ENCODE peak calls at places on chromosomes 3 and 15, in seven cellular contexts. Z, Q, R, V, U, D and M are unnamed samples.

GRCh38 chr15:48427960-48428547 is 96.8 kb downstream of the DUT start:
- DNase-seq in Z (no peak), D (peak), R (no peak), V (no peak), U (no peak), Q (no peak), M (no peak)

GRCh38 chr3:63800097-63800496 is 19.0 kb upstream of the C3orf49 start:
- DNase-seq in V (no peak), Z (no peak), Q (no peak), U (no peak), D (no peak), R (no peak), M (no peak)

GRCh38 chr3:120113128-120114116 is 19.2 kb upstream of the GSK3B start:
- DNase-seq in R (no peak), V (peak), U (no peak), D (peak), Z (no peak), Q (no peak), M (no peak)

GRCh38 chr3:111758642-111759041 is 100.4 kb upstream of the PHLDB2 start:
- DNase-seq in R (no peak), Q (no peak), V (no peak), D (no peak), Z (no peak), U (no peak), M (peak)

GRCh38 chr3:165192610-165193192 is 3.5 kb downstream of the SLITRK3 start:
- DNase-seq in Q (peak), D (no peak), Z (no peak), R (peak), V (no peak), U (no peak), M (no peak)

GRCh38 chr15:70742928-70743327 is 20.4 kb downstream of the UACA start:
- DNase-seq in Z (no peak), Q (no peak), U (no peak), R (no peak), V (no peak), D (no peak), M (no peak)

GRCh38 chr3:43620953-43621405 is 832 bp downstream of the ANO10 start:
- DNase-seq in D (no peak), V (no peak), Q (no peak), R (no peak), U (no peak), Z (no peak), M (no peak)

GRCh38 chr3:127065561-127066270 is 82.8 kb downstream of the PLXNA1 start:
- DNase-seq in Q (no peak), D (no peak), U (no peak), Z (no peak), R (no peak), V (no peak), M (no peak)

GRCh38 chr3:172201136-172201989 is 162.0 kb downstream of the FNDC3B start:
- DNase-seq in U (no peak), D (peak), V (peak), R (no peak), Z (no peak), Q (peak), M (no peak)

GRCh38 chr15:68272797-68273271 is 4.7 kb upstream of the FEM1B start:
- DNase-seq in Z (no peak), U (no peak), R (no peak), Q (no peak), V (no peak), D (no peak), M (no peak)

GRCh38 chr3:158791259-158791920 is 10.5 kb upstream of the MFSD1 start:
- DNase-seq in V (no peak), Z (no peak), Q (no peak), R (no peak), U (peak), D (no peak), M (peak)

GRCh38 chr3:125331243-125331642 is 43.9 kb downstream of the ZNF148 start:
- DNase-seq in R (no peak), Z (no peak), U (no peak), V (no peak), Q (no peak), D (no peak), M (no peak)

GRCh38 chr15:57527382-57528091 is 64.2 kb upstream of the MYZAP start:
- DNase-seq in U (peak), D (peak), Z (no peak), V (no peak), Q (no peak), R (peak), M (peak)

GRCh38 chr3:117217837-117218236 is 508.3 kb downstream of the TUSC7 start:
- DNase-seq in V (no peak), Q (no peak), D (no peak), U (no peak), Z (no peak), R (no peak), M (no peak)

GRCh38 chr3:123066599-123066895 is 278 bp upstream of the PDIA5 start:
- DNase-seq in V (no peak), R (no peak), U (no peak), Q (no peak), D (no peak), Z (no peak), M (no peak)
- TF ChIP-seq CTCF in V (no peak), R (no peak), U (no peak), Q (no peak), D (no peak), Z (no peak), M (no peak)

GRCh38 chr3:189839576-189839975 is 208.4 kb downstream of the TP63 start:
- DNase-seq in D (no peak), U (no peak), Z (no peak), R (no peak), Q (no peak), V (no peak), M (no peak)
- TF ChIP-seq CTCF in D (no peak), U (no peak), Z (no peak), R (no peak), Q (no peak), V (no peak), M (no peak)

DNA sequence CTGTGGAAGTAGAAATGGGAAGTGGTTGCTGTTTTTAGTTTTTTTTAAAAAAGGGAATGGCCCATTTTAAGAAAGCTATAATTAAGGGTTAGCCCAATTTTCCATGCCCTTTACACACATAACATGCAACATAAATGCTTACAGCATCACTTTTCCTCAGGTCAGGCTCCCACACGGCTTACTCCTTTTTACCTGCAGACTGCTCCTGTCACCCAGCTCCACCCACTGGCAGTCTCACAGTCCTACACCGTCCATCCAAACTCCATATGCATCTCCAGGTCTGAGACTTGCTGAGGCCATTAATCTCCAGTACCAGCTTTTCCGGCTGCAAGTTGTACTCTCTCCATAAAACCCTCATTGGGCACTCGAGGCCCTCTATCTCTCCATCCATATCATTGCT is 19.7 kb downstream of the MORC1 start:
- DNase-seq in V (no peak), U (no peak), R (no peak), Q (no peak), Z (no peak), D (no peak), M (peak)
- TF ChIP-seq CTCF in V (no peak), U (no peak), R (peak), Q (no peak), Z (no peak), D (no peak), M (no peak)

GRCh38 chr3:80649170-80649569 is 881.4 kb upstream of the ROBO1 start:
- DNase-seq in Z (no peak), U (no peak), D (no peak), Q (no peak), R (no peak), V (no peak), M (no peak)

GRCh38 chr3:80643421-80643820 is 875.6 kb upstream of the ROBO1 start:
- DNase-seq in R (no peak), Q (no peak), U (no peak), D (no peak), Z (no peak), V (no peak), M (no peak)
- TF ChIP-seq CTCF in R (no peak), Q (no peak), U (no peak), D (no peak), Z (no peak), V (no peak), M (no peak)

GRCh38 chr3:161854232-161854771 is 357.7 kb downstream of the OTOL1 start:
- DNase-seq in R (peak), V (no peak), Q (no peak), D (peak), U (peak), Z (no peak), M (peak)
- TF ChIP-seq CTCF in R (peak), V (no peak), Q (no peak), D (peak), U (peak), Z (no peak), M (no peak)